ENCODE peak calls at places on chromosomes 4 and X, in eight cellular contexts. M, Q, Y, P, K, L, E and D are unnamed samples.

GRCh38 chr4:80423553-80424224 is 88.2 kb downstream of the CFAP299 start:
- DNase-seq in P (no peak), K (no peak), Y (no peak), L (no peak), E (no peak), M (no peak), Q (no peak), D (no peak)

GRCh38 chrX:39619182-39620009 is 478.4 kb downstream of the BCOR start:
- DNase-seq in M (no peak), K (no peak), Q (no peak), E (no peak), P (no peak), L (no peak), Y (no peak), D (peak)

GRCh38 chr4:174394915-174395314 is 111.2 kb downstream of the CEP44 start:
- DNase-seq in Q (no peak), P (no peak), K (no peak), E (no peak), M (no peak), Y (no peak), L (no peak), D (no peak)

GRCh38 chr4:163166041-163166579 is 580 bp downstream of the NAF1 start:
- DNase-seq in E (peak), M (peak), K (peak), P (peak), L (peak), Q (peak), Y (peak), D (peak)

GRCh38 chr4:151730003-151730559 is 30.7 kb downstream of the GATB start:
- DNase-seq in M (no peak), Y (peak), E (no peak), K (no peak), L (no peak), Q (no peak), P (no peak), D (no peak)

GRCh38 chr4:188841523-188841922 is 702.3 kb downstream of the TRIML1 start:
- DNase-seq in M (no peak), L (no peak), E (no peak), K (no peak), P (no peak), Y (no peak), Q (no peak), D (no peak)

GRCh38 chr4:117796677-117797076 is 237.6 kb upstream of the NDST3 start:
- DNase-seq in M (no peak), K (no peak), Q (no peak), L (no peak), E (no peak), P (no peak), Y (no peak), D (no peak)

GRCh38 chrX:3351287-3351686 is 4.8 kb upstream of the MXRA5 start:
- DNase-seq in K (no peak), P (no peak), E (no peak), Q (no peak), M (no peak), Y (no peak), L (no peak), D (no peak)

GRCh38 chr4:4456816-4457578 is 70.1 kb downstream of the NSG1 start:
- DNase-seq in L (no peak), K (no peak), Q (no peak), E (no peak), M (no peak), P (no peak), Y (no peak), D (no peak)

GRCh38 chr4:51831133-51831532 is 11.8 kb upstream of the DCUN1D4 start:
- DNase-seq in K (peak), L (peak), M (peak), E (peak), Q (peak), P (peak), Y (peak), D (peak)

GRCh38 chr4:151530230-151530629 is 121.3 kb downstream of the FHIP1A start:
- DNase-seq in L (no peak), Q (no peak), E (no peak), K (no peak), M (no peak), P (no peak), Y (no peak), D (no peak)

GRCh38 chr4:90982787-90983186 is 855.6 kb downstream of the CCSER1 start:
- DNase-seq in E (no peak), P (no peak), L (no peak), Q (no peak), M (no peak), K (no peak), Y (no peak), D (no peak)

GRCh38 chr4:109559625-109559982 is 442 bp upstream of the MCUB start:
- DNase-seq in E (peak), P (peak), L (peak), M (peak), K (peak), Y (peak), Q (no peak), D (peak)
- H3K27ac ChIP-seq in E (peak), P (peak), L (peak), M (no peak), K (peak), Y (peak), Q (peak), D (peak)

GRCh38 chr4:99857302-99857701 is 36.9 kb downstream of the LAMTOR3 start:
- DNase-seq in K (no peak), L (no peak), P (no peak), Q (no peak), M (no peak), Y (no peak), E (no peak), D (no peak)
- H3K27ac ChIP-seq in K (no peak), L (no peak), P (no peak), Q (no peak), M (no peak), Y (no peak), E (no peak), D (no peak)

DNA sequence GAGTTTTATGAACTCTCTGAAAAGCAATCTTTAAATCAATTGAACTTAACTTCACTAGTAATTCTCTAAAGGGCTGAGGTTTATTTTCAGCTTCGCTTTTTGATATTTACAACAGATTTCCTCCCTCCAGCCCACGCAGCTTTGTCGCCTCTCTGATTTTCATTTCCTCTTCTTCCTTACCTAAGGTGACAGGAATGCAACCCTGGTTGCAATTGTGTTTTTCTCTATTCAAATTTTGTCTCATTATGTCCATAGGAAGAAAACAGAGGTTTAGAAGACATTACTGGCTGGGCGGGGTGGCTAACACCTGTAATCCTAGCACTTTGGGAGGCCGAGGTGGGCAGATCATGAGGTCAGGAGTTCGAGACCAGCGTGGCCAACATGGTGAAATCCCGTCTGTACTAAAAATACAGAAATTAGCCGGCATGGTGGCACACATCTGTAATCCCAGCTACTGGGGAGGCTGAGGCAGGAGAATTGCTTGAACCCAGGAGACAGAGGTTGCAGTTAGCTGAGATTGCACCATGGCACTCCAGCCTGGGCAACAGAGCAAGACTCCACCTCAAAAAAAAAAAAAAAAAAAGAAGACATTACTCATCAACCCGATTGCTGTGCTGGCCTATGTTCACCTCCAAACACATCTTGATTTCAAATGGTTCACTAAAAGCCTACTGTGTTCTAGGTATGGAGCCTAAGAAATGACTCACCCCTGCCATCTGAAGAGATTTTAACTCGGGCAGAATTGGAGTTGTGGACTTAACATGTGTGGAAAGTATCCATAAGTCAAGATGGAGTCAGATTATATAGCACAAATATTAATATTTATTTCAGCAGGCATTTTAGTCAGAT is 36.8 kb downstream of the VSIG4 start:
- DNase-seq in Y (no peak), Q (no peak), P (no peak), E (no peak), L (no peak), K (no peak), M (no peak), D (no peak)
- H3K27ac ChIP-seq in Y (no peak), Q (no peak), P (no peak), E (no peak), L (no peak), K (no peak), M (no peak), D (no peak)

DNA sequence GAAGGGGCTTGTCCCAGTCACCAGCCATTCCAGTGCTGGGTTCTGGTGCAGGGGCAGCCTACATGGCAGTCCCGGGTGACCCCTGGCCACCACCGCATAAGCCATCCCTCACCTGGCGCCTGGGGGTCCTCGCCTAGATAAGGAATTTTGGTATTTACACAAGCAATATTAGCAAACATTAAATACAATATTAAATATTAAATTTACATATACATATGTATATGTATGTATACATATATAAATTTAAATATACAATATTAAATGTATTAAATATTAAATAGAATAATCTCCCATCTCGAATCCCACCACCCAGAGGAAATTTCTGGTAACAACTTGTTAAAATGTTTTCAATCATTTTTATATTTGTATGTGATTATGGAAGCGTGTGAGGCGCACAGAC is 104.6 kb upstream of the AFAP1 start:
- DNase-seq in L (no peak), E (no peak), Q (no peak), P (no peak), M (no peak), K (no peak), Y (no peak), D (no peak)
- H3K27ac ChIP-seq in L (no peak), E (no peak), Q (no peak), P (peak), M (no peak), K (no peak), Y (no peak), D (no peak)